ENCODE peak calls at places on chromosomes 5 and 9, in ten cellular contexts. A is activated B cell treated with CpG ODN at 0.5 μM for 24 hours, Y is cardiac fibroblast, N is endothelial cell, Q is fibroblast of the aortic adventitia, T is lung, W is ovary, D is HFFc6, E is GM12865, I is A673. F is an unnamed sample.

GRCh38 chr9:127711831-127712274 is 3.6 kb downstream of the PTRH1 start:
- DNase-seq in I (no peak), E (no peak), N (no peak), Q (no peak), W (no peak), T (no peak), Y (no peak), D (no peak), A (no peak), F (no peak)

GRCh38 chr9:76490249-76490990 is 31.4 kb downstream of the GCNT1 start:
- DNase-seq in Y (peak), W (no peak), E (no peak), D (no peak), T (no peak), N (no peak), A (no peak), Q (no peak), I (no peak), F (no peak)

GRCh38 chr5:35198681-35199080 is 31.6 kb downstream of the PRLR start:
- DNase-seq in T (no peak), D (peak), Y (peak), A (no peak), E (no peak), Q (peak), N (peak), I (no peak), W (no peak), F (peak)

GRCh38 chr5:127664082-127664481 is 15.2 kb downstream of the CTXN3 start:
- DNase-seq in A (no peak), I (no peak), Q (no peak), Y (no peak), T (no peak), N (no peak), W (no peak), E (no peak), D (no peak), F (no peak)

GRCh38 chr5:159003045-159004030 is 96.4 kb downstream of the EBF1 start:
- DNase-seq in D (no peak), Q (peak), A (no peak), E (no peak), N (no peak), Y (peak), W (no peak), I (peak), T (no peak), F (peak)

GRCh38 chr5:17238521-17239041 is 21.1 kb downstream of the BASP1 start:
- DNase-seq in E (no peak), W (no peak), Q (peak), Y (peak), A (no peak), T (no peak), I (peak), D (peak), N (no peak), F (peak)

GRCh38 chr5:138927979-138928378 is 52.8 kb upstream of the LRRTM2 start:
- DNase-seq in Q (no peak), Y (peak), N (no peak), I (no peak), E (no peak), W (peak), D (no peak), T (no peak), A (no peak), F (peak)

GRCh38 chr9:106305428-106306133 is 557.4 kb upstream of the ZNF462 start:
- DNase-seq in D (no peak), Q (no peak), W (no peak), E (peak), A (no peak), T (no peak), Y (no peak), I (no peak), N (no peak), F (no peak)

GRCh38 chr5:9559965-9560364 is 14.1 kb upstream of the SEMA5A start:
- DNase-seq in N (no peak), E (no peak), W (no peak), I (no peak), Q (no peak), D (no peak), A (no peak), Y (no peak), T (no peak), F (no peak)

GRCh38 chr5:14768838-14769365 is 102.7 kb downstream of the ANKH start:
- DNase-seq in E (no peak), N (no peak), I (no peak), T (no peak), D (no peak), W (no peak), A (no peak), Q (no peak), Y (no peak), F (no peak)

GRCh38 chr9:121201738-121202533 is at the start of gene RAB14:
- DNase-seq in A (peak), Y (peak), W (peak), T (peak), E (peak), N (peak), D (peak), I (peak), Q (peak), F (peak)
- TF ChIP-seq CTCF in A (no peak), Y (peak), W (peak), T (peak), E (peak), N (no peak), D (peak), I (peak), Q (peak), F (peak)

GRCh38 chr5:178859625-178860521 is at the start of gene ZNF354B:
- DNase-seq in I (peak), N (peak), T (peak), Y (peak), W (peak), Q (peak), E (peak), A (peak), D (peak), F (peak)
- TF ChIP-seq CTCF in I (no peak), N (no peak), T (no peak), Y (no peak), W (no peak), Q (peak), E (no peak), A (no peak), D (peak), F (peak)

GRCh38 chr5:132293066-132293991 is 865 bp upstream of the SLC22A4 start:
- DNase-seq in Y (peak), D (peak), W (peak), N (peak), Q (peak), E (peak), T (peak), I (peak), A (peak), F (peak)
- TF ChIP-seq CTCF in Y (peak), D (peak), W (no peak), N (no peak), Q (no peak), E (no peak), T (no peak), I (peak), A (no peak), F (peak)

GRCh38 chr9:2087500-2088313 is 72.6 kb downstream of the SMARCA2 start:
- DNase-seq in T (no peak), I (peak), E (peak), W (no peak), A (no peak), Q (peak), N (no peak), D (peak), Y (peak), F (peak)
- TF ChIP-seq CTCF in T (peak), I (peak), E (peak), W (no peak), A (peak), Q (peak), N (peak), D (peak), Y (peak), F (peak)

GRCh38 chr5:113490317-113490716 is 2.1 kb upstream of the MCC start:
- DNase-seq in Y (no peak), T (no peak), A (no peak), Q (no peak), E (no peak), N (no peak), I (no peak), D (no peak), W (no peak), F (no peak)

GRCh38 chr5:113489299-113489698 is 1.0 kb upstream of the MCC start:
- DNase-seq in D (peak), T (peak), Y (peak), N (no peak), I (peak), W (no peak), E (peak), A (no peak), Q (peak), F (peak)

GRCh38 chr5:113488645-113489184 is 462 bp upstream of the MCC start:
- DNase-seq in T (no peak), A (no peak), Q (peak), D (no peak), W (no peak), Y (no peak), I (no peak), N (no peak), E (no peak), F (peak)

GRCh38 chr5:113487779-113488644 is at the start of gene MCC:
- DNase-seq in Y (peak), Q (peak), W (peak), D (peak), N (peak), I (peak), T (peak), A (peak), E (no peak), F (peak)

DNA sequence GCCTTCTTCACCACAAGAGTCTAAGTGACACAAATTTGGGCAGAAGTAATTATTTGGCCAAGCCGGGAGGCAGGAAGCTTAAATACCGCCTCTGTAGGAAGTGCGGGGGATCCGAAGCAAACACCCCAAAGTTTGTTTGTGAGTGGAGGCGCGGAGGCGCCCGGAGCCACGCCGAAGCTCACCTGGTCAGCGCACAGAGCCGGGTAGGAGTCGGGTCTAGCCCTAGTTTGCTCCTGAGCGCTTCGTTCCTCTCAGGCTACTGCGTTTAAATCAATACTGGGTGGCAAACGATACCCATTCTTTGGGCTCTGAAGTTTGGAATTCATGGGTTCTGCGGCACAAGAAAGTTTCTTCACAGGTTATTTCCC is 858 bp downstream of the MCC start:
- DNase-seq in Q (peak), T (no peak), A (no peak), N (peak), Y (peak), E (no peak), I (peak), W (peak), D (no peak), F (peak)
- TF ChIP-seq CTCF in Q (no peak), T (no peak), A (no peak), N (no peak), Y (no peak), E (no peak), I (no peak), W (no peak), D (no peak), F (no peak)

DNA sequence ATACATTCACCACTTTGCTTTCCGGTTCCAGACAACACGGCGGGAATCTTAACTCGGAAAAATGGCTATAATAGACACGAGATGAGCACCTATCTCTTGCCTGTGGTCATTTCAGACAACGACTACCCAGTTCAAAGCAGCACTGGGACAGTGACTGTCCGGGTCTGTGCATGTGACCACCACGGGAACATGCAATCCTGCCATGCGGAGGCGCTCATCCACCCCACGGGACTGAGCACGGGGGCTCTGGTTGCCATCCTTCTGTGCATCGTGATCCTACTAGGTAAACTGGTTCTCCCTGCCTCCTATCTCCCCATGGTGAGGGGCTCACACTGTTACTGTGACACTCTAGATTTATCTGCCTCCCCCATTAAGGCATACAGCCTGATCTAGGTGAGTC is 124.2 kb downstream of the CDH6 start:
- DNase-seq in N (peak), I (no peak), A (no peak), W (no peak), D (no peak), Q (no peak), Y (no peak), T (no peak), E (no peak), F (no peak)
- TF ChIP-seq CTCF in N (no peak), I (no peak), A (no peak), W (no peak), D (no peak), Q (no peak), Y (no peak), T (no peak), E (no peak), F (no peak)